ENCODE peak calls at places on chromosomes 11 and 22, in six cellular contexts. X is foreskin keratinocyte, D is SJSA1, V is right lobe of liver, S is adipocyte, E is GM23338. L is an unnamed sample. For H3K4me1, the result is how much of the 10 kb centered on the place peaks cover.

GRCh38 chr22:25564320-25564978 is at the start of gene GRK3:
- DNase-seq in X (no peak), E (peak), V (peak), D (peak), S (peak), L (peak)

GRCh38 chr11:33256031-33256807 is 962 bp upstream of the HIPK3 start:
- DNase-seq in S (peak), X (peak), V (no peak), E (peak), D (no peak), L (no peak)

GRCh38 chr11:116694815-116695590 is 77.8 kb downstream of the BUD13 start:
- DNase-seq in D (no peak), S (no peak), X (no peak), E (no peak), V (peak), L (no peak)

GRCh38 chr11:70570693-70571395 is 172.5 kb downstream of the CTTN start:
- DNase-seq in S (no peak), X (no peak), D (no peak), V (no peak), E (no peak), L (no peak)

GRCh38 chr11:40722179-40722795 is 737.2 kb downstream of the LRRC4C start:
- DNase-seq in X (no peak), S (no peak), D (no peak), V (peak), E (peak), L (no peak)

GRCh38 chr11:93940395-93940794 is 80.8 kb upstream of the HEPHL1 start:
- DNase-seq in X (no peak), V (no peak), E (no peak), S (no peak), D (no peak), L (no peak)

GRCh38 chr22:23639661-23640060 is 7.5 kb upstream of the DRICH1 start:
- DNase-seq in S (no peak), X (no peak), D (no peak), E (no peak), V (no peak), L (no peak)

GRCh38 chr11:27716850-27717249 is 16.6 kb upstream of the BDNF start:
- DNase-seq in D (no peak), E (peak), V (no peak), X (no peak), S (peak), L (no peak)

GRCh38 chr11:2673871-2674471 is 25.8 kb downstream of the KCNQ1OT1 start:
- DNase-seq in V (no peak), S (no peak), E (no peak), D (peak), X (no peak), L (no peak)

GRCh38 chr11:116808262-116809175 is 14.6 kb downstream of the APOA4 start:
- DNase-seq in E (no peak), V (peak), S (no peak), D (no peak), X (no peak), L (no peak)

GRCh38 chr11:15764329-15764728 is 592.0 kb downstream of the SOX6 start:
- DNase-seq in S (no peak), V (no peak), D (no peak), X (no peak), E (no peak), L (no peak)

GRCh38 chr22:49351761-49352221 is 475.9 kb downstream of the BRD1 start:
- DNase-seq in V (no peak), X (no peak), D (no peak), S (no peak), E (no peak), L (no peak)

GRCh38 chr11:127986073-127986472 is 601.3 kb downstream of the ETS1 start:
- DNase-seq in D (no peak), X (no peak), S (no peak), V (no peak), E (no peak), L (no peak)

GRCh38 chr11:74004694-74005615 is 3.9 kb downstream of the UCP3 start:
- DNase-seq in X (no peak), D (no peak), E (no peak), V (no peak), S (no peak), L (no peak)

GRCh38 chr11:86688398-86689179 is 16.2 kb upstream of the ME3 start:
- DNase-seq in V (no peak), S (peak), E (no peak), D (peak), X (no peak), L (no peak)

GRCh38 chr22:24506802-24507438 is 11.8 kb downstream of the UPB1 start:
- DNase-seq in S (peak), E (peak), V (no peak), D (no peak), X (no peak), L (no peak)

GRCh38 chr11:33734441-33735165 is 1.6 kb downstream of the CD59 start:
- DNase-seq in X (no peak), V (no peak), E (no peak), D (no peak), S (peak), L (no peak)

GRCh38 chr22:48980409-48980808 is 847.3 kb downstream of the BRD1 start:
- DNase-seq in S (no peak), V (no peak), E (no peak), X (no peak), D (no peak), L (no peak)

GRCh38 chr11:16126361-16126760 is 230.0 kb downstream of the SOX6 start:
- DNase-seq in D (no peak), V (no peak), E (no peak), X (peak), S (no peak), L (no peak)

GRCh38 chr22:42983470-42983869 is 31.5 kb downstream of the PACSIN2 start:
- DNase-seq in D (no peak), E (no peak), S (no peak), X (no peak), V (no peak), L (no peak)

GRCh38 chr11:67463186-67463585 is 5.9 kb downstream of the TMEM134 start:
- DNase-seq in D (no peak), E (no peak), V (no peak), X (no peak), S (no peak), L (no peak)

GRCh38 chr22:43381693-43382092 is 30.1 kb upstream of the MPPED1 start:
- DNase-seq in X (no peak), D (no peak), E (no peak), S (no peak), V (no peak), L (no peak)

GRCh38 chr11:65366340-65366773 is 11.8 kb downstream of the TIGD3 start:
- DNase-seq in D (no peak), X (no peak), E (peak), V (no peak), S (peak), L (no peak)

GRCh38 chr11:1297011-1297575 is 12.3 kb downstream of the TOLLIP start:
- DNase-seq in V (peak), E (no peak), X (no peak), S (no peak), D (no peak), L (no peak)

GRCh38 chr22:37752189-37753061 is 55.3 kb upstream of the GCAT start:
- DNase-seq in V (peak), X (peak), D (peak), E (no peak), S (peak), L (peak)
- H3K4me1 ChIP-seq in V (under half), X (under half), D (half or more), E (under half), S (half or more), L (half or more)

DNA sequence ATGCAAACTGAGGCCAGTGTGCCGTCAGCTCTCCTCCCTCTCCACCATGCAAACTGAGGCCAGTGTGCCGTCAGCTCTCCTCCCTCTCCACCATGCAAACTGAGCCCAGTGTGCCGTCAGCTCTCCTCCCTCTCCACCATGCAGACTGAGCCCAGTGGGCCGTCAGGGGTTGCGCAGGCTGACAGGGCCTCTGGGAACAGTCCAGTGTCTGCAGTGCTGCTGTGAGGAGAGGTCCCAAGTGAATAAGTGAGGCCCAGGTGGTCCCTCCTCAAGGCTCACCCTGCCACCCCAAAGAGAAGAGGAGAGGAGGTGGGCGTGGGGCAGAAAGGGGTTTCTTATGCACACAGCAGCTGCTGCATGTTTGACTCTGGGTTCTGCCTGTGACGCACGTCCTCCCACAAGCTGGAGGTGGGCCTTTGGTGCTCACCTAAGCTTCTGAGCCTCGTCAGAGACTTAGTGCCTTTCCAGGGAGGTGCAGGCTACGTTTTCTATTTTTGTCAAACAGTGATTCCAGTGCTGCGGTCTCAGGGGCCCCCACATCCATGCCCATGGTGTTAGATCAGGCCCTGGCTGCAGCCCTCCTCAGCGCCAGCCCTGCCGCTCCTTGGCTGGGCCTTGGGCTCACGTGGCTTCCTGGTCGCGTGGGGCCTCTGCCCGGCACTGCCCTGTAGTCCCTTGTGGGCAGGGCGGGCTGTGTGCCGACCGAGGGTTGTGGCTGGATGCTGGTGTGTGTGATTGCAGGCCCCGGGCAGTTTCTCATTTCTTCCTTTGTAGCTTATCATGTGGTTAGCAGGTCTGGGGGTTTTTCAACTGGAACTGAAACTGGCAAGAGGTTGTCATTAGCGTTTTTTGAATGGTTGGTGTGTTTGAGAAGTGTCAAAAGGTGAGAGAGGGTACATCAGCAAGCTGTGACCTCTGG is 7.1 kb downstream of the TPCN2 start:
- DNase-seq in D (no peak), E (no peak), S (no peak), V (peak), X (no peak), L (peak)
- H3K4me1 ChIP-seq in D (under half), E (under half), S (under half), V (under half), X (under half), L (under half)

GRCh38 chr11:118635642-118636041 is 28.2 kb downstream of the PHLDB1 start:
- DNase-seq in S (no peak), V (no peak), X (no peak), D (no peak), E (no peak), L (no peak)

GRCh38 chr11:118633979-118634378 is 26.6 kb downstream of the PHLDB1 start:
- DNase-seq in S (peak), X (no peak), E (no peak), D (no peak), V (no peak), L (no peak)

GRCh38 chr11:118633319-118633690 is 25.9 kb downstream of the PHLDB1 start:
- DNase-seq in E (peak), V (no peak), D (no peak), S (no peak), X (no peak), L (no peak)

GRCh38 chr11:118635237-118635591 is 27.8 kb downstream of the PHLDB1 start:
- DNase-seq in S (no peak), E (no peak), V (no peak), X (no peak), D (no peak), L (no peak)

GRCh38 chr11:118634435-118635236 is 27.2 kb downstream of the PHLDB1 start:
- DNase-seq in D (no peak), V (peak), X (no peak), E (peak), S (no peak), L (peak)
- H3K4me1 ChIP-seq in D (under half), V (under half), X (under half), E (under half), S (half or more), L (half or more)

DNA sequence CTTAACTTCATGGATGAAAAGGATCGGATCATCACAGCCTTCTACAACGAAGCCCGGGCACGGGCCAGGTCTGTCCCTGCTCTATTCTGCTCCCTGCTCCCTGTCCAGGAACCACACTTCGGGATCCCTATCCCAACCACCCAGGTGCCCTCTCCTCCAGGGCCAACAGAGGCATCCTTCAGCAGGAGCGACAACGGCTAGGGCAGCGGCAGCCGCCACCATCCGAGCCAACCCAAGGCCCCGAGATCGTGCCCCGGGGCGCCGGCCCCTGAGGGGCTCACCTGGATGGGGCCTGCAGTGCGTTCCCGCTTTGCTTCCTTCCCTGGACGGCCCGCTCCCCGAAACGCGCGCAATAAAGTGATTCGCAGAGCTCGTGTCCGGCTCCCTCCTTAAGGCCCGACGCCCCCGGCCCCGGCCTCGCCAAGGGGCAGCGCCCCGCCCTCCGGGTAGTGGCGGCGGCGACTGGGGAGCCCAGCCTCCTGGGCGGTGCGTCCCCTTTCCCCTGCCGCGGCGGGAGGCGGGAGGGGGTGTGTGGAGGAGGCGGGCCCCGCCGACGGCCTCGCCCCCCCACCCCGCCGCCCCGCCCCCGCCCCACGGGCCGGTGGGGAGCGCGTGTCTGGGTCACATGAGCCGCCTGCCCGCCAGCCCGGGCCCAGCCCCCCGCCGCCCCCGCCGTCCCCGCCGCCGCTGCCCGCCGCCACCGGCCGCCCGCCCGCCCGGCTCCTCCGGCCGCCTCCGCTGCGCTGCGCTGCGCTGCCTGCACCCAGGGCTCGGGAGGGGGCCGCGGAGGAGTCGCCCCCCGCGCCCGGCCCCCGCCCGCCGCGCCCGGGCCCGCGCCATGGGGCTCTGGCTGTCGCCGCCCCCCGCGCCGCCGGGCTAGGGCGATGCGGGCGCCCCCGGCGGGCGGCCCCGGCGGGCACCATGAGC is at the start of gene VEGFB:
- DNase-seq in S (peak), X (no peak), V (peak), D (no peak), E (peak), L (peak)
- H3K4me1 ChIP-seq in S (under half), X (under half), V (under half), D (under half), E (under half), L (half or more)

L was measured in left ventricle myocardium inferior.